ENCODE peak calls at places on chromosomes 3 and 15, in eight cellular contexts. J is progenitor cell of endocrine pancreas; P is HTR-8/SVneo; Z is heart right ventricle; F is activated T-cell treated with anti-CD3 and anti-CD28 coated beads, Interleukin-2, amount 50 U/mL, for 48 hours; L is spleen; V is DMS53; R is NCI-H1092 treated with DMSO at 0.1 percent for 48 hours. K is an unnamed sample.

GRCh38 chr3:171049831-171050444 is 23.4 kb upstream of the SLC2A2 start:
- DNase-seq in J (peak; percentile 19), P (peak; percentile 74), Z (peak; percentile 16), F (peak; percentile 48), L (no peak), V (peak; percentile 80), R (peak; percentile 70), K (peak; percentile 70)

GRCh38 chr3:38725726-38726410 is 76.4 kb upstream of the SCN5A start:
- DNase-seq in J (no peak), P (no peak), Z (peak; percentile 60), F (no peak), L (no peak), V (no peak), R (no peak), K (no peak)

GRCh38 chr3:16084887-16085286 is 89.6 kb upstream of the GALNT15 start:
- DNase-seq in J (no peak), P (no peak), Z (no peak), F (no peak), L (no peak), V (no peak), R (no peak), K (no peak)

GRCh38 chr3:12916159-12916558 is 74.8 kb upstream of the RPL32 start:
- DNase-seq in J (no peak), P (no peak), Z (no peak), F (no peak), L (peak; percentile 88), V (no peak), R (no peak), K (no peak)

GRCh38 chr15:35624881-35625280 is 78.9 kb upstream of the DPH6 start:
- DNase-seq in J (no peak), P (no peak), Z (no peak), F (no peak), L (no peak), V (no peak), R (no peak), K (no peak)

GRCh38 chr15:25435474-25436243 is 3.2 kb downstream of the UBE3A start:
- DNase-seq in J (no peak), P (no peak), Z (no peak), F (no peak), L (no peak), V (no peak), R (no peak), K (no peak)

GRCh38 chr3:45975696-45976095 is 19.9 kb downstream of the FYCO1 start:
- DNase-seq in J (no peak), P (no peak), Z (no peak), F (no peak), L (no peak), V (no peak), R (no peak), K (no peak)

GRCh38 chr15:99117563-99118257 is 12.8 kb downstream of the SYNM start:
- DNase-seq in J (no peak), P (no peak), Z (no peak), F (no peak), L (no peak), V (no peak), R (no peak), K (no peak)

GRCh38 chr3:73404450-73404849 is 220.3 kb downstream of the PDZRN3 start:
- DNase-seq in J (no peak), P (no peak), Z (no peak), F (no peak), L (no peak), V (no peak), R (no peak), K (no peak)

GRCh38 chr3:139448104-139448503 is 28.2 kb downstream of the RBP2 start:
- DNase-seq in J (no peak), P (no peak), Z (no peak), F (no peak), L (no peak), V (no peak), R (peak; percentile 75), K (no peak)